ENCODE peak calls at places on chromosomes 16 and 17, in five cellular contexts. S is HCT116, P is SK-N-SH, R is HepG2, U is K562. Z is an unnamed sample.

GRCh38 chr16:23949630-23950290 is 114.0 kb downstream of the PRKCB start:
- DNase-seq in R (no peak), U (no peak), P (no peak), S (no peak), Z (no peak)

GRCh38 chr17:42010898-42011516 is 6.2 kb downstream of the DNAJC7 start:
- DNase-seq in R (peak; percentile 52), U (peak; percentile 92), P (peak; percentile 64), S (no peak), Z (peak; percentile 22)

GRCh38 chr17:44094701-44095387 is 24.3 kb downstream of the G6PC3 start:
- DNase-seq in U (no peak), P (no peak), S (no peak), R (no peak), Z (no peak)

GRCh38 chr17:64037180-64037579 is 16.7 kb upstream of the ICAM2 start:
- DNase-seq in R (no peak), P (no peak), U (no peak), S (no peak), Z (no peak)

GRCh38 chr17:30336369-30337171 is 2.7 kb upstream of the TMIGD1 start:
- DNase-seq in U (peak; percentile 69), S (peak; percentile 79), R (peak; percentile 95), P (peak; percentile 43), Z (peak; percentile 59)

GRCh38 chr16:49859139-49859947 is 3.4 kb upstream of the ZNF423 start:
- DNase-seq in R (no peak), U (peak; percentile 45), P (no peak), S (no peak), Z (no peak)

GRCh38 chr16:50567651-50568050 is 19.5 kb downstream of the NKD1 start:
- DNase-seq in R (no peak), S (no peak), P (no peak), U (no peak), Z (no peak)

GRCh38 chr16:75801307-75801706 is 75.0 kb upstream of the CPHXL start:
- DNase-seq in R (no peak), S (no peak), U (no peak), P (no peak), Z (no peak)

GRCh38 chr17:48453447-48453846 is 23.4 kb upstream of the SKAP1 start:
- DNase-seq in R (no peak), P (no peak), S (no peak), U (no peak), Z (no peak)

GRCh38 chr17:48460055-48460454 is 30.0 kb upstream of the SKAP1 start:
- DNase-seq in P (no peak), U (peak; percentile 69), R (no peak), S (no peak), Z (no peak)

GRCh38 chr17:48457080-48457836 is 27.2 kb upstream of the SKAP1 start:
- DNase-seq in S (peak; percentile 54), R (peak; percentile 42), P (peak; percentile 72), U (peak; percentile 79), Z (peak; percentile 39)

GRCh38 chr17:48459070-48459469 is 29.1 kb upstream of the SKAP1 start:
- DNase-seq in S (no peak), R (no peak), P (no peak), U (no peak), Z (no peak)

GRCh38 chr17:48456584-48456983 is 26.6 kb upstream of the SKAP1 start:
- DNase-seq in P (no peak), R (no peak), U (no peak), S (peak; percentile 83), Z (no peak)
- H2AFZ ChIP-seq in P (no peak overlapping the region), R (no peak overlapping the region), U (peak overlapping the region; percentile 46), S (peak overlapping the region; percentile 93), Z (no peak overlapping the region)

GRCh38 chr17:49454050-49454449 is 39.4 kb upstream of the PHB1 start:
- DNase-seq in U (no peak), R (peak; percentile 95), S (peak; percentile 27), P (no peak), Z (peak; percentile 29)
- TF ChIP-seq RAD21 in U (no peak), R (no peak), S (no peak), P (no peak), Z (no peak)

GRCh38 chr17:81329279-81329926 is 34.3 kb upstream of the SLC38A10 start:
- DNase-seq in U (peak; percentile 63), S (peak; percentile 91), R (peak; percentile 79), P (peak; percentile 91), Z (peak; percentile 92)
- H2AFZ ChIP-seq in U (peak overlapping the region; percentile 20), S (no peak overlapping the region), R (no peak overlapping the region), P (peak overlapping the region; percentile 61), Z (peak overlapping the region; percentile 73)

GRCh38 chr17:34126496-34126895 is 128.6 kb upstream of the CCL2 start:
- DNase-seq in R (no peak), U (no peak), P (no peak), S (no peak), Z (no peak)

GRCh38 chr17:34125921-34126320 is 129.2 kb upstream of the CCL2 start:
- DNase-seq in R (no peak), P (no peak), U (no peak), S (no peak), Z (no peak)

GRCh38 chr17:34125010-34125409 is 130.1 kb upstream of the CCL2 start:
- DNase-seq in S (no peak), R (no peak), U (no peak), P (no peak), Z (no peak)

GRCh38 chr17:34131386-34131785 is 123.7 kb upstream of the CCL2 start:
- DNase-seq in P (no peak), S (no peak), U (no peak), R (no peak), Z (no peak)

GRCh38 chr17:34126965-34127364 is 128.1 kb upstream of the CCL2 start:
- DNase-seq in U (no peak), S (no peak), P (no peak), R (no peak), Z (no peak)
- TF ChIP-seq RAD21 in U (no peak), S (no peak), P (no peak), R (no peak), Z (no peak)

GRCh38 chr17:15384142-15384803 is 42.9 kb upstream of the TEKT3 start:
- DNase-seq in R (no peak), S (no peak), U (no peak), P (no peak), Z (peak; percentile 25)
- H2AFZ ChIP-seq in R (no peak overlapping the region), S (no peak overlapping the region), U (no peak overlapping the region), P (peak overlapping the region; percentile 58), Z (peak overlapping the region; percentile 62)

GRCh38 chr16:14092579-14092978 is 21.5 kb downstream of the MRTFB start:
- DNase-seq in R (no peak), P (no peak), U (no peak), S (no peak), Z (peak; percentile 24)

GRCh38 chr16:14086477-14086876 is 15.4 kb downstream of the MRTFB start:
- DNase-seq in U (no peak), P (no peak), S (no peak), R (no peak), Z (no peak)

GRCh38 chr16:14087590-14088154 is 16.6 kb downstream of the MRTFB start:
- DNase-seq in P (no peak), S (no peak), R (no peak), U (no peak), Z (no peak)

GRCh38 chr16:14089283-14089823 is 18.2 kb downstream of the MRTFB start:
- DNase-seq in U (no peak), S (no peak), P (no peak), R (no peak), Z (no peak)

DNA sequence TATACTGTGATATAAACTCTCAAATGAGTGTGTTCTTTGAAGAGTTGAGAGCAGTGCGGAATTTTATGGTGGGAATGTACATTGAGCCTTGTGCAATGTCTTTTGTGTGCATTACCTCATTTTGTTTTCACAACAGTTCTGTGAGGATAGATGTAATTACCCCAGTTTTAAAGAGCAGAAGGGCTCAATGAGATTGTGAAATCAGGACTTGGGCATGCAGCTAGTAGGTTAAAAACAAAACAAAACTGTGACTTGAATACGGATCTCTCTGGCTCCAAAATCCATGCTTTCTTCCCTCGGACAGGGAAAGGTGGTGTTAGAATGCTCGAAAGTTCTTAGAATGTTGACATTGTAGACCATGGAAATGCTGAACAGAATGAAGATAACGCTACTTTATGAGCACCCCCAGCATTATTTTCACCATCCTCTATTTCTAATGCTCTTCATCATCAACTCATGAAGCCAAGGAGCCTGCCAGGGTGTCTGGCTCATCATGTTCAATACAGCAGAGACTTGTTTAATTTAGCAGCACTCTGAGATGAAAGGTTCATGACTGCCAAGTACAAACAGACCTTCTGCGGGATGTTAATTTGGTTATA is 17.1 kb downstream of the MRTFB start:
- DNase-seq in P (no peak), S (no peak), U (no peak), R (peak; percentile 96), Z (no peak)
- TF ChIP-seq RAD21 in P (no peak), S (no peak), U (no peak), R (no peak), Z (no peak)

GRCh38 chr17:45430738-45431530 is 1.7 kb downstream of the ARHGAP27 start:
- DNase-seq in P (no peak), R (no peak), S (no peak), U (no peak), Z (no peak)
- H2AFZ ChIP-seq in P (peak overlapping the region; percentile 74), R (no peak overlapping the region), S (no peak overlapping the region), U (peak overlapping the region; percentile 90), Z (peak overlapping the region; percentile 87)

DNA sequence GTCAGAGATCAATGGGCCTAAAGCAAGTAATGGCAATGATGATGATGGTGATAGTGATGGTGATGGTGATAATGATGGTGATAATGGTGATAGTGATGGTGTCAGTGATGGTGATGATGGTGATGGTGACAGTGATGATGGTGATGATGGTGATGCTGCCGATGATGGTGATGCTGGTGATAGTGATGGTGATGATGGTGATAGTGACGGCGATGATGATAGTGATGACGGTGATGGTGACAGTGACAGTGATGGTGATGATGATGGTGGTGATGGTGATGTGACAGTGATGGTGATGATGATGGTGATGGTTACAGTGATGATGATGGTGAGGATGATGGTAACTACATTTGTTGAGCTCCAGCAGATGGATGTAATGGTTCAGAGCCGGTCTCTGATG is 30.8 kb upstream of the OR4D1 start:
- DNase-seq in U (no peak), P (no peak), S (no peak), R (no peak), Z (no peak)
- TF ChIP-seq RAD21 in U (no peak), P (no peak), S (no peak), R (no peak), Z (no peak)

Z was measured in IMR-90.